ENCODE peak calls at places on chromosomes 2 and 18, in seven cellular contexts. C, M, N, G, D, H and X are unnamed samples.
A peak's percentile ranks its signal among the peaks of the same experiment; 100 is the strongest.

GRCh38 chr18:7464245-7464966 is 102.7 kb upstream of the PTPRM start:
- DNase-seq in C (no peak), M (no peak), N (no peak), G (no peak), D (no peak), H (no peak), X (no peak)

GRCh38 chr18:76619342-76620315 is 124.6 kb upstream of the ZNF516 start:
- DNase-seq in C (peak; percentile 58), M (no peak), N (peak; percentile 71), G (no peak), D (no peak), H (peak; percentile 91), X (no peak)

GRCh38 chr2:233146194-233146593 is 86.1 kb downstream of the INPP5D start:
- DNase-seq in C (no peak), M (no peak), N (no peak), G (no peak), D (no peak), H (no peak), X (no peak)

GRCh38 chr2:162196611-162197010 is 44.6 kb upstream of the GCG start:
- DNase-seq in C (no peak), M (no peak), N (no peak), G (no peak), D (no peak), H (no peak), X (no peak)

GRCh38 chr2:176166260-176166659 is 9.2 kb downstream of the HOXD3 start:
- DNase-seq in C (no peak), M (no peak), N (no peak), G (no peak), D (no peak), H (no peak), X (no peak)

GRCh38 chr2:9761547-9761946 is 81.7 kb upstream of the TAF1B start:
- DNase-seq in C (no peak), M (no peak), N (peak; percentile 73), G (no peak), D (no peak), H (no peak), X (no peak)

GRCh38 chr2:226483745-226484619 is 315.6 kb downstream of the IRS1 start:
- DNase-seq in C (no peak), M (no peak), N (no peak), G (no peak), D (no peak), H (no peak), X (no peak)

GRCh38 chr18:79772108-79772864 is 25.5 kb upstream of the KCNG2 start:
- DNase-seq in C (no peak), M (no peak), N (no peak), G (no peak), D (no peak), H (no peak), X (no peak)

GRCh38 chr18:76363451-76364120 is 131.5 kb downstream of the ZNF516 start:
- DNase-seq in C (no peak), M (no peak), N (no peak), G (no peak), D (no peak), H (peak; percentile 61), X (no peak)

GRCh38 chr2:217101972-217102371 is 242.1 kb upstream of the TNP1 start:
- DNase-seq in C (no peak), M (no peak), N (no peak), G (peak; percentile 71), D (no peak), H (no peak), X (no peak)

GRCh38 chr2:119248311-119248710 is 24.7 kb downstream of the STEAP3 start:
- DNase-seq in C (no peak), M (no peak), N (no peak), G (no peak), D (no peak), H (peak; percentile 15), X (no peak)

GRCh38 chr2:118580107-118580506 is 267.3 kb downstream of the EN1 start:
- DNase-seq in C (no peak), M (no peak), N (no peak), G (no peak), D (no peak), H (no peak), X (no peak)

GRCh38 chr2:72603481-72603880 is 222.4 kb downstream of the EXOC6B start:
- DNase-seq in C (no peak), M (no peak), N (no peak), G (no peak), D (no peak), H (no peak), X (no peak)

GRCh38 chr2:159711562-159712193 is 628 bp upstream of the MARCHF7 start:
- DNase-seq in C (no peak), M (peak; percentile 81), N (no peak), G (no peak), D (no peak), H (no peak), X (no peak)

GRCh38 chr2:186848873-186849578 is at the start of gene ZSWIM2:
- DNase-seq in C (peak; percentile 13), M (no peak), N (peak; percentile 72), G (peak; percentile 46), D (no peak), H (peak; percentile 58), X (peak; percentile 26)

GRCh38 chr2:157627594-157628281 is 926 bp downstream of the ACVR1C start:
- DNase-seq in C (no peak), M (no peak), N (no peak), G (no peak), D (peak; percentile 9), H (peak; percentile 19), X (peak; percentile 25)

GRCh38 chr18:54675076-54675475 is 84.0 kb downstream of the DYNAP start:
- DNase-seq in C (no peak), M (no peak), N (no peak), G (no peak), D (no peak), H (no peak), X (no peak)

GRCh38 chr18:6708880-6709279 is 20.6 kb upstream of the ARHGAP28 start:
- DNase-seq in C (no peak), M (no peak), N (no peak), G (no peak), D (no peak), H (no peak), X (no peak)

GRCh38 chr2:36338827-36339145 is 16.8 kb upstream of the CRIM1 start:
- DNase-seq in C (no peak), M (no peak), N (no peak), G (no peak), D (no peak), H (no peak), X (no peak)

GRCh38 chr2:74052732-74053712 is 68.3 kb downstream of the TET3 start:
- DNase-seq in C (no peak), M (peak; percentile 84), N (no peak), G (peak; percentile 41), D (no peak), H (no peak), X (peak; percentile 46)

GRCh38 chr2:62643100-62643471 is 62.4 kb upstream of the EHBP1 start:
- DNase-seq in C (no peak), M (no peak), N (no peak), G (no peak), D (no peak), H (no peak), X (no peak)

GRCh38 chr2:66730429-66730828 is 295.5 kb downstream of the MEIS1 start:
- DNase-seq in C (no peak), M (no peak), N (no peak), G (no peak), D (no peak), H (no peak), X (no peak)